ENCODE peak calls at places on chromosomes 16 and 17, in four cellular contexts. L is K562, Q is H1, J is HepG2. D is an unnamed sample.

GRCh38 chr16:31286421-31287032 is 26.8 kb downstream of the ITGAM start:
- DNase-seq in L (no peak), Q (no peak), J (no peak), D (no peak)

GRCh38 chr16:55261301-55261700 is 62.7 kb upstream of the IRX6 start:
- DNase-seq in L (no peak), Q (no peak), J (no peak), D (no peak)

GRCh38 chr16:2798723-2799204 is 494 bp downstream of the PRSS41 start:
- DNase-seq in L (no peak), Q (no peak), J (no peak), D (no peak)

GRCh38 chr16:88591577-88592021 is 21.4 kb downstream of the ZC3H18 start:
- DNase-seq in L (no peak), Q (no peak), J (no peak), D (no peak)

GRCh38 chr17:62165378-62165722 is 100.3 kb upstream of the MED13 start:
- DNase-seq in L (no peak), Q (no peak), J (peak), D (no peak)

GRCh38 chr16:20617271-20617670 is 41.1 kb upstream of the ACSM2B start:
- DNase-seq in L (no peak), Q (no peak), J (no peak), D (no peak)

GRCh38 chr16:11080327-11080967 is 136.1 kb downstream of the CLEC16A start:
- DNase-seq in L (no peak), Q (no peak), J (no peak), D (no peak)

GRCh38 chr16:70018254-70018653 is 67.1 kb downstream of the CLEC18A start:
- DNase-seq in L (peak), Q (no peak), J (peak), D (peak)

DNA sequence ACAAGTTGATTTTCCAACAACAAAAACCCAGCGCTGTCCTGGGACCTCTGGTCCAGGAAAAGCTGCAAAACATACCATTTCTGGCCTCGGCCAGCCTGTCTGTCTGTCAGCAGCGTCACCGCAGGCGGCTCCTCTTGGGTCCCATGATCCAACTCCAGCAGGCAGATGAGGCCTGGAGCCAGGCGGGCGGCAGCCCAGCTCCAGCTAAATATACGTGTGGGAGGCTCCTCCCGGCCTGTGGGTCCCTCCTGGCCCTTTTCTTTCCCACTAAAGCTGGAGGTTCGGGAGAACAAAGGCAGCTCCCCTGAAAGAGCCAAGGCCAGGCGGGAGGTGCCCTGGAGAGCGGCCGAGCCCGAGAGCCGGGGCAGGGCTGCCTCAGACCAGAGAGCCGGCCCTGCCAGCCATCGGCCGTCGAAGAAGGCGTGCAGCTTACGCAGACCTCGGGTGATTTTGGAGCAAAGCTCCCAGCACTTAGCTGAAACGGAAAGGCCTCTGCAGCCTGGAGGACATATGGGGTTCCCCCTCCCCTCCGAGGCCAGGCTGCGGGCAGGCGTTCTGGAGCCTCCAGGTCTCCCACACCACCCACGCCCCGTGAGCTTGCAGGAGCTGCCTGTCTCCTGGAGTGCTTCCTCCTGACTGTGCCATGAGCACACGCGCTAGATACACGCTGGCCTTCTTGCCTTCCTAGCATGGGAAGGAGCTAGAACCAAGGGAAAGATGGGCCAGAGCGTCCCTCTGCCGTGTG is 19.9 kb upstream of the JPH3 start:
- DNase-seq in L (no peak), Q (no peak), J (no peak), D (no peak)
- H3K9ac ChIP-seq in L (peak), Q (no peak), J (no peak), D (peak)

DNA sequence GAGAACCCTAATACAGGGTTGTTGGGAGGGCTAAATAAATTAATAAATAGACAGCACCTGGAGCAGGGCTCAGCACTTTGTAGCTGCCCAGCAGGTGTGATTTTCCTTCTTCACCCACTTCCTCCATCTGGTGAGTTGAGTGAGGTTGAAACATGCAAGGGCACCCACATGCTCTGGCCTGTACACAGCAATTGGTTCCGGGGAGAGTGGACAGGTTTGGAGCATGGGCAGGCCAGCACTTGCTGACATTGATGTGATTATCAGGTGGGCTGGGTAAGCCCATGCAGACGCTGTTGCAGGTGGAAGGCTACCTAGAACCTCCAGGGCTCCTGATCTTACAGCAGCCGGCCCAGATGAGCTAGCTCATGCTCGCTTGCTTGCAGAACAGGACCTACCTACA is 1.3 kb upstream of the MRTFB start:
- DNase-seq in L (no peak), Q (no peak), J (no peak), D (no peak)
- TF ChIP-seq JUN in L (no peak), Q (no peak), J (no peak), D (no peak)

GRCh38 chr17:17183744-17184143 is 22.4 kb downstream of the PLD6 start:
- DNase-seq in L (no peak), Q (no peak), J (no peak), D (no peak)
- H3K4me2 ChIP-seq in L (no peak), Q (no peak), J (no peak), D (no peak)

GRCh38 chr17:68627956-68628355 is 26.8 kb upstream of the FAM20A start:
- DNase-seq in L (no peak), Q (no peak), J (no peak), D (no peak)
- H3K9ac ChIP-seq in L (no peak), Q (no peak), J (no peak), D (no peak)

GRCh38 chr16:68860978-68861892 is 17.9 kb downstream of the TANGO6 start:
- DNase-seq in L (peak), Q (no peak), J (peak), D (no peak)

GRCh38 chr16:68869492-68870084 is 26.3 kb downstream of the TANGO6 start:
- DNase-seq in L (no peak), Q (no peak), J (no peak), D (no peak)

GRCh38 chr16:68866933-68867332 is 23.6 kb downstream of the TANGO6 start:
- DNase-seq in L (no peak), Q (no peak), J (no peak), D (no peak)
- TF ChIP-seq JUN in L (no peak), Q (no peak), J (no peak), D (no peak)

GRCh38 chr16:53872248-53873221 is 168.6 kb downstream of the FTO start:
- DNase-seq in L (no peak), Q (no peak), J (no peak), D (no peak)
- H3K4me2 ChIP-seq in L (no peak), Q (no peak), J (no peak), D (no peak)

DNA sequence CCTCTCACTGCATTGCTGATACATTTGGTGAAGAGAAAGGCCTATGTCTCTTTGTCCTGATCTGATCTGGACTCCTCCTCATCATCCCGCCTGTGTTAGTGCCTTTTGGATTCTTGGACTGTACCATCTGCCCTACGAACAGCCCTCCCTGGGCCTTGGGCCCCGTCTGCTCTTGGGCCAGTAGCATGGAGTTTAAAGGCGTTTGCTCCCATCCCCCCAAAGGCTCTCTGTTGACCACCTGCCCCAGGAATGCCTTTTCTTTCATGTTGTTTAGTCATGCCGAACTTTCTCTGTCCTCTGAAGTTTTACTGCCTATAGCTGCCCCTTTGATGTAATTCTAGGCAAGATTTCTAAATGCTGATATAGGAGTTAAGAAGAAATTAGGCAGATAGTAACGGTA is 30.9 kb upstream of the MEAK7 start:
- DNase-seq in L (no peak), Q (no peak), J (peak), D (no peak)
- H3K9ac ChIP-seq in L (no peak), Q (no peak), J (no peak), D (no peak)

GRCh38 chr17:8020776-8021564 is 17.9 kb upstream of the ALOX15B start:
- DNase-seq in L (no peak), Q (no peak), J (no peak), D (no peak)
- TF ChIP-seq JUN in L (no peak), Q (no peak), J (no peak), D (no peak)

GRCh38 chr17:49369760-49370159 is 7.7 kb upstream of the ZNF652 start:
- DNase-seq in L (no peak), Q (no peak), J (no peak), D (no peak)
- H3K4me2 ChIP-seq in L (no peak), Q (no peak), J (peak), D (no peak)

GRCh38 chr17:2582493-2582892 is 11.0 kb upstream of the PAFAH1B1 start:
- DNase-seq in L (no peak), Q (no peak), J (no peak), D (no peak)

GRCh38 chr17:2580156-2580555 is 13.3 kb upstream of the PAFAH1B1 start:
- DNase-seq in L (no peak), Q (no peak), J (no peak), D (no peak)

GRCh38 chr17:2580641-2581040 is 12.8 kb upstream of the PAFAH1B1 start:
- DNase-seq in L (no peak), Q (no peak), J (no peak), D (no peak)
- H3K9ac ChIP-seq in L (no peak), Q (no peak), J (no peak), D (no peak)